ENCODE peak calls at places on chromosomes 11 and 22, in five cellular contexts. F is central memory CD4-positive, alpha-beta T cell; D is RKO; W is MCF 10A; E is activated CD4-positive, CD25-positive, alpha-beta regulatory T cell. B is an unnamed sample.

GRCh38 chr11:702731-703461 is 3.1 kb upstream of the EPS8L2 start:
- DNase-seq in F (no peak), D (no peak), W (peak), E (no peak), B (peak)

GRCh38 chr22:29816128-29816527 is 21.9 kb downstream of the ASCC2 start:
- DNase-seq in F (no peak), D (no peak), W (no peak), E (no peak), B (no peak)

GRCh38 chr11:129639300-129639699 is 176.3 kb upstream of the TMEM45B start:
- DNase-seq in F (no peak), D (peak), W (peak), E (no peak), B (peak)

GRCh38 chr22:47367107-47367690 is 604.7 kb downstream of the TBC1D22A start:
- DNase-seq in F (no peak), D (no peak), W (no peak), E (no peak), B (no peak)

GRCh38 chr11:128970598-128971190 is 28.0 kb upstream of the TP53AIP1 start:
- DNase-seq in F (no peak), D (no peak), W (no peak), E (no peak), B (no peak)

GRCh38 chr11:126978155-126978554 is 22.4 kb downstream of the KIRREL3 start:
- DNase-seq in F (no peak), D (no peak), W (no peak), E (no peak), B (no peak)

GRCh38 chr22:37985751-37986281 is 1.5 kb upstream of the SOX10 start:
- DNase-seq in F (no peak), D (no peak), W (no peak), E (no peak), B (no peak)

GRCh38 chr11:47533690-47534135 is 19.2 kb downstream of the CELF1 start:
- DNase-seq in F (no peak), D (no peak), W (no peak), E (no peak), B (no peak)

GRCh38 chr22:29319072-29319471 is 3.6 kb upstream of the RASL10A start:
- DNase-seq in F (no peak), D (no peak), W (no peak), E (no peak), B (no peak)

GRCh38 chr11:103552086-103552485 is 442.9 kb downstream of the DYNC2H1 start:
- DNase-seq in F (no peak), D (no peak), W (no peak), E (no peak), B (no peak)

GRCh38 chr11:10540546-10540914 is 457 bp downstream of the RNF141 start:
- DNase-seq in F (no peak), D (peak), W (no peak), E (no peak), B (no peak)

GRCh38 chr11:11057472-11057854 is 199.6 kb upstream of the ZBED5 start:
- DNase-seq in F (no peak), D (no peak), W (no peak), E (no peak), B (no peak)

GRCh38 chr11:102989379-102990047 is 34.0 kb upstream of the MMP13 start:
- DNase-seq in F (no peak), D (no peak), W (no peak), E (no peak), B (no peak)

GRCh38 chr22:36659762-36660509 is 43.6 kb downstream of the CACNG2 start:
- DNase-seq in F (no peak), D (peak), W (peak), E (no peak), B (peak)

GRCh38 chr22:31248138-31248745 is 36.1 kb downstream of the LIMK2 start:
- DNase-seq in F (peak), D (no peak), W (peak), E (peak), B (peak)

GRCh38 chr11:11842426-11843008 is 745 bp downstream of the USP47 start:
- DNase-seq in F (peak), D (peak), W (peak), E (peak), B (no peak)

GRCh38 chr11:26583550-26583949 is 11.5 kb upstream of the MUC15 start:
- DNase-seq in F (no peak), D (no peak), W (peak), E (no peak), B (peak)

GRCh38 chr11:72235351-72236057 is 8.5 kb downstream of the PHOX2A start:
- DNase-seq in F (no peak), D (no peak), W (no peak), E (no peak), B (no peak)

GRCh38 chr11:60783141-60783484 is 2.0 kb upstream of the MS4A10 start:
- DNase-seq in F (no peak), D (no peak), W (no peak), E (no peak), B (no peak)

GRCh38 chr11:30254307-30255298 is 23.8 kb downstream of the FSHB start:
- DNase-seq in F (no peak), D (no peak), W (no peak), E (no peak), B (no peak)

GRCh38 chr22:31160328-31160978 is 471 bp downstream of the RNF185 start:
- DNase-seq in F (peak), D (peak), W (no peak), E (no peak), B (no peak)

GRCh38 chr22:31951201-31952093 is 7.1 kb downstream of the YWHAH start:
- DNase-seq in F (no peak), D (no peak), W (no peak), E (no peak), B (no peak)

GRCh38 chr11:73265278-73265810 is 6.8 kb upstream of the P2RY6 start:
- DNase-seq in F (no peak), D (no peak), W (no peak), E (no peak), B (no peak)

GRCh38 chr11:62707277-62707771 is at the start of the genes BSCL2 and GNG3:
- DNase-seq in F (no peak), D (no peak), W (no peak), E (no peak), B (no peak)

GRCh38 chr22:44755418-44755817 is 3.0 kb downstream of the ARHGAP8 start:
- DNase-seq in F (no peak), D (no peak), W (no peak), E (no peak), B (no peak)

GRCh38 chr11:86523738-86524602 is 148.4 kb downstream of the ME3 start:
- DNase-seq in F (no peak), D (peak), W (peak), E (no peak), B (peak)

GRCh38 chr11:33383075-33383919 is 126.1 kb downstream of the HIPK3 start:
- DNase-seq in F (no peak), D (no peak), W (no peak), E (no peak), B (no peak)

GRCh38 chr22:39906207-39906606 is 5.3 kb downstream of the GRAP2 start:
- DNase-seq in F (no peak), D (no peak), W (no peak), E (no peak), B (no peak)

GRCh38 chr22:50422961-50423815 is 51.6 kb downstream of the SBF1 start:
- DNase-seq in F (no peak), D (no peak), W (no peak), E (no peak), B (peak)

GRCh38 chr11:68340003-68340767 is 27.8 kb downstream of the LRP5 start:
- DNase-seq in F (peak), D (no peak), W (no peak), E (no peak), B (no peak)

GRCh38 chr22:20456064-20456721 is 18.6 kb upstream of the SCARF2 start:
- DNase-seq in F (peak), D (peak), W (peak), E (peak), B (no peak)

GRCh38 chr22:45033136-45033535 is 23.3 kb upstream of the PHF21B start:
- DNase-seq in F (no peak), D (no peak), W (no peak), E (no peak), B (no peak)

GRCh38 chr22:33832558-33833151 is 87.6 kb downstream of the LARGE1 start:
- DNase-seq in F (no peak), D (no peak), W (no peak), E (no peak), B (no peak)

GRCh38 chr11:17722000-17722643 is 2.8 kb downstream of the MYOD1 start:
- DNase-seq in F (no peak), D (no peak), W (peak), E (no peak), B (no peak)

GRCh38 chr11:88886796-88887195 is 179.0 kb downstream of the GRM5 start:
- DNase-seq in F (peak), D (peak), W (peak), E (no peak), B (no peak)

GRCh38 chr11:61897387-61898246 is 6.3 kb upstream of the FADS3 start:
- DNase-seq in F (peak), D (peak), W (peak), E (peak), B (no peak)

GRCh38 chr11:110565690-110566336 is 136.1 kb downstream of the FDX1 start:
- DNase-seq in F (no peak), D (no peak), W (peak), E (no peak), B (no peak)

GRCh38 chr11:27717801-27718229 is 17.6 kb upstream of the BDNF start:
- DNase-seq in F (no peak), D (no peak), W (no peak), E (no peak), B (no peak)

GRCh38 chr11:76047766-76048165 is 158.5 kb downstream of the WNT11 start:
- DNase-seq in F (no peak), D (no peak), W (no peak), E (no peak), B (no peak)

B was measured in RWPE2.